ENCODE peak calls at places on chromosome 18, in seven cellular contexts. F is right lobe of liver, V is astrocyte of the spinal cord, X is upper lobe of right lung, M is neural progenitor cell, I is AG09309, K is pancreas. U is an unnamed sample.

GRCh38 chr18:21110667-21111350 is 804 bp downstream of the ROCK1 start:
- DNase-seq in F (peak; percentile 75), V (peak; percentile 32), X (peak; percentile 80), M (no peak), I (no peak), K (peak; percentile 77), U (no peak)

GRCh38 chr18:70197042-70197441 is 8.4 kb downstream of the RTTN start:
- DNase-seq in F (no peak), V (no peak), X (no peak), M (no peak), I (peak; percentile 23), K (no peak), U (no peak)

GRCh38 chr18:10482985-10483949 is 28.8 kb downstream of the APCDD1 start:
- DNase-seq in F (no peak), V (no peak), X (no peak), M (no peak), I (no peak), K (no peak), U (no peak)

GRCh38 chr18:79510731-79511141 is 115.0 kb downstream of the NFATC1 start:
- DNase-seq in F (peak; percentile 36), V (no peak), X (peak; percentile 60), M (no peak), I (no peak), K (peak; percentile 52), U (no peak)

GRCh38 chr18:1075310-1075709 is 170.6 kb downstream of the ADCYAP1 start:
- DNase-seq in F (no peak), V (no peak), X (no peak), M (no peak), I (no peak), K (no peak), U (no peak)

GRCh38 chr18:80253871-80254492 is 6.7 kb upstream of the PARD6G start:
- DNase-seq in F (no peak), V (no peak), X (peak; percentile 36), M (no peak), I (no peak), K (no peak), U (no peak)

GRCh38 chr18:23718243-23718720 is 29.0 kb downstream of the LAMA3 start:
- DNase-seq in F (no peak), V (peak; percentile 83), X (no peak), M (no peak), I (no peak), K (no peak), U (no peak)

GRCh38 chr18:777021-777420 is 35.0 kb downstream of the YES1 start:
- DNase-seq in F (no peak), V (peak; percentile 24), X (no peak), M (no peak), I (no peak), K (no peak), U (peak; percentile 15)

GRCh38 chr18:77206676-77207370 is 42.8 kb upstream of the GALR1 start:
- DNase-seq in F (no peak), V (peak; percentile 83), X (no peak), M (no peak), I (no peak), K (no peak), U (no peak)

GRCh38 chr18:72013512-72013911 is 530.6 kb downstream of the CBLN2 start:
- DNase-seq in F (no peak), V (peak; percentile 76), X (no peak), M (no peak), I (peak; percentile 47), K (no peak), U (no peak)

GRCh38 chr18:37563810-37564511 is 1.6 kb downstream of the CELF4 start:
- DNase-seq in F (no peak), V (no peak), X (no peak), M (no peak), I (no peak), K (no peak), U (no peak)

GRCh38 chr18:4453712-4454547 is 1.2 kb downstream of the DLGAP1 start:
- DNase-seq in F (peak; percentile 40), V (no peak), X (peak; percentile 64), M (peak; percentile 76), I (no peak), K (peak; percentile 60), U (no peak)

GRCh38 chr18:23038712-23039111 is 96.6 kb upstream of the CABLES1 start:
- DNase-seq in F (no peak), V (peak; percentile 29), X (no peak), M (no peak), I (peak; percentile 79), K (no peak), U (peak; percentile 75)

GRCh38 chr18:78376036-78376435 is 603.6 kb upstream of the SALL3 start:
- DNase-seq in F (peak; percentile 37), V (no peak), X (no peak), M (peak; percentile 77), I (no peak), K (no peak), U (no peak)

GRCh38 chr18:3498705-3499451 is 48.9 kb downstream of the TGIF1 start:
- DNase-seq in F (peak; percentile 58), V (peak; percentile 43), X (peak; percentile 69), M (peak; percentile 88), I (no peak), K (peak; percentile 69), U (no peak)

GRCh38 chr18:33833847-33834246 is 255.8 kb downstream of the ASXL3 start:
- DNase-seq in F (no peak), V (peak; percentile 6), X (no peak), M (no peak), I (no peak), K (no peak), U (no peak)

GRCh38 chr18:37491526-37491925 is 74.1 kb downstream of the CELF4 start:
- DNase-seq in F (no peak), V (no peak), X (no peak), M (no peak), I (no peak), K (no peak), U (no peak)

GRCh38 chr18:34773961-34774754 is 64.1 kb downstream of the DTNA start:
- DNase-seq in F (peak; percentile 53), V (peak; percentile 51), X (no peak), M (no peak), I (no peak), K (peak; percentile 81), U (no peak)

GRCh38 chr18:3305933-3306332 is 44.0 kb downstream of the MYL12B start:
- DNase-seq in F (no peak), V (peak; percentile 89), X (no peak), M (no peak), I (no peak), K (no peak), U (no peak)

GRCh38 chr18:25055076-25055475 is 296.9 kb downstream of the ZNF521 start:
- DNase-seq in F (no peak), V (peak; percentile 27), X (no peak), M (no peak), I (no peak), K (no peak), U (no peak)

GRCh38 chr18:58863539-58864145 is 1.0 kb upstream of the ZNF532 start:
- DNase-seq in F (peak; percentile 79), V (no peak), X (peak; percentile 82), M (peak; percentile 87), I (no peak), K (peak; percentile 72), U (no peak)

GRCh38 chr18:78871631-78872030 is 108.0 kb upstream of the SALL3 start:
- DNase-seq in F (no peak), V (no peak), X (no peak), M (no peak), I (no peak), K (no peak), U (no peak)

GRCh38 chr18:48820483-48821250 is 130.1 kb downstream of the SMAD7 start:
- DNase-seq in F (peak; percentile 39), V (no peak), X (peak; percentile 57), M (no peak), I (no peak), K (peak; percentile 36), U (no peak)

GRCh38 chr18:49934457-49934856 is 121.1 kb upstream of the ACAA2 start:
- DNase-seq in F (no peak), V (peak; percentile 52), X (no peak), M (peak; percentile 62), I (no peak), K (no peak), U (no peak)

GRCh38 chr18:39173022-39173421 is 1607.4 kb upstream of the CELF4 start:
- DNase-seq in F (no peak), V (no peak), X (no peak), M (no peak), I (no peak), K (no peak), U (no peak)

GRCh38 chr18:58456625-58457024 is 172.3 kb downstream of the ALPK2 start:
- DNase-seq in F (no peak), V (no peak), X (no peak), M (no peak), I (no peak), K (no peak), U (no peak)

GRCh38 chr18:77013777-77014525 is 118.6 kb downstream of the MBP start:
- DNase-seq in F (no peak), V (no peak), X (no peak), M (no peak), I (no peak), K (no peak), U (no peak)

DNA sequence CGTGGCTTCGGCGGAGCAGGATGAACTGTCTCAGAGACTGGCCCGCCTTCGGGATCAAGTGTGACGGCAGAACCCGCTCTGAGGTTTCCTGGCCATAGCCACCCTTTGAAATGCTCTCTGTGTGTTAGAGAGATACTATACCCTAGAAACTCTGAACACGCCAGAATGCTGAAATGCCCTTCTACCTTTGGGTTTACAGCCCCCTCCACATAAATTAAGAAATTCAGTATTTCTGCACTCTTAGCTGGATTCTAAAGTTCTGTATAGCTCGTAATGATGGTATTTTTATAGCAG is 782 bp downstream of the CHMP1B start:
- DNase-seq in F (no peak), V (no peak), X (no peak), M (no peak), I (no peak), K (no peak), U (no peak)
- H3K4me3 ChIP-seq in F (peak overlapping the region; percentile 93), V (peak overlapping the region; percentile 83), X (peak overlapping the region; percentile 72), M (peak overlapping the region; percentile 99), I (peak overlapping the region; percentile 73), K (peak overlapping the region; percentile 82), U (peak overlapping the region; percentile 66)

GRCh38 chr18:12394428-12394827 is 13.3 kb upstream of the PRELID3A start:
- DNase-seq in F (no peak), V (no peak), X (peak; percentile 61), M (peak; percentile 45), I (no peak), K (no peak), U (no peak)
- TF ChIP-seq CTCF in F (peak; percentile 34), V (peak; percentile 46), X (peak; percentile 37), M (peak; percentile 50), I (peak; percentile 42), K (no peak), U (peak; percentile 60)

DNA sequence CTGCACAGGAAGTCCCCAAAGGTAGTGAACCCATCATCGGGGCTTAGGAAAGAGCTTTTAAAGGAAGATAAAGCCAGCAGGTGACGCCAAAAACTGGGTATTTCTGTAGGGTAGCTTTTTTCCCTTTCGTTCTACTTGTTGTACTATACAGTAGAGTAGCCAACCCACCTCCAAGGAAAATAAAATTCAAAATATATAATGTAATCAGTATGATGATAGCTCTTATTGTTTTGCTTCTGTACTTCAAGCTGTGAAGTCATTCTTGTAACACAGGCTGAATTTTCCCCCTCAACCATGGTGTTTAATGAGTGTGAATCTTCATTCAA is 112.1 kb downstream of the FAM210A start:
- DNase-seq in F (no peak), V (no peak), X (no peak), M (no peak), I (no peak), K (no peak), U (no peak)
- H3K4me3 ChIP-seq in F (no peak overlapping the region), V (no peak overlapping the region), X (no peak overlapping the region), M (no peak overlapping the region), I (no peak overlapping the region), K (no peak overlapping the region), U (no peak overlapping the region)

GRCh38 chr18:60413944-60414547 is 41.5 kb upstream of the MC4R start:
- DNase-seq in F (no peak), V (no peak), X (no peak), M (peak; percentile 41), I (no peak), K (no peak), U (no peak)
- TF ChIP-seq CTCF in F (no peak), V (peak; percentile 64), X (peak; percentile 38), M (peak; percentile 56), I (peak; percentile 65), K (no peak), U (peak; percentile 57)

U was measured in BJ.